ENCODE peak calls at places on chromosomes 3 and 15, in ten cellular contexts. One of them, this sample, is unnamed.

GRCh38 chr3:61141697-61142096 is 109.6 kb downstream of the FHIT start:
- DNase-seq in activated naive CD8-positive, alpha-beta T cell treated with anti-CD3 and anti-CD28 coated beads for 36 hours: no peak
- DNase-seq in AG20443: no peak
- DNase-seq in OCI-LY7: no peak
- DNase-seq in GDM1: no peak
- DNase-seq in thoracic aorta: no peak
- DNase-seq in activated naive CD4-positive, alpha-beta T cell treated with anti-CD3 and anti-CD28 coated beads, Interleukin-2, amount 10 ng/mL, durations not matched to agents 7 days and 5 days: no peak
- DNase-seq in RPMI7951: no peak
- DNase-seq in lower leg skin: no peak
- DNase-seq in effector memory CD8-positive, alpha-beta T cell: no peak
- DNase-seq in this sample: no peak

GRCh38 chr3:125693887-125694286 is 98.6 kb upstream of the OSBPL11 start:
- DNase-seq in lower leg skin: no peak
- DNase-seq in GDM1: no peak
- DNase-seq in activated naive CD8-positive, alpha-beta T cell treated with anti-CD3 and anti-CD28 coated beads for 36 hours: no peak
- DNase-seq in effector memory CD8-positive, alpha-beta T cell: no peak
- DNase-seq in AG20443: no peak
- DNase-seq in activated naive CD4-positive, alpha-beta T cell treated with anti-CD3 and anti-CD28 coated beads, Interleukin-2, amount 10 ng/mL, durations not matched to agents 7 days and 5 days: no peak
- DNase-seq in RPMI7951: no peak
- DNase-seq in thoracic aorta: no peak
- DNase-seq in OCI-LY7: no peak
- DNase-seq in this sample: no peak

GRCh38 chr3:127647171-127647884 is 18.3 kb downstream of the PODXL2 start:
- DNase-seq in activated naive CD4-positive, alpha-beta T cell treated with anti-CD3 and anti-CD28 coated beads, Interleukin-2, amount 10 ng/mL, durations not matched to agents 7 days and 5 days: no peak
- DNase-seq in RPMI7951: no peak
- DNase-seq in thoracic aorta: no peak
- DNase-seq in OCI-LY7: no peak
- DNase-seq in AG20443: no peak
- DNase-seq in lower leg skin: peak
- DNase-seq in activated naive CD8-positive, alpha-beta T cell treated with anti-CD3 and anti-CD28 coated beads for 36 hours: no peak
- DNase-seq in effector memory CD8-positive, alpha-beta T cell: no peak
- DNase-seq in GDM1: no peak
- DNase-seq in this sample: no peak

GRCh38 chr3:150725548-150725947 is 21.8 kb upstream of the ERICH6 start:
- DNase-seq in GDM1: no peak
- DNase-seq in OCI-LY7: no peak
- DNase-seq in RPMI7951: no peak
- DNase-seq in activated naive CD8-positive, alpha-beta T cell treated with anti-CD3 and anti-CD28 coated beads for 36 hours: no peak
- DNase-seq in lower leg skin: no peak
- DNase-seq in activated naive CD4-positive, alpha-beta T cell treated with anti-CD3 and anti-CD28 coated beads, Interleukin-2, amount 10 ng/mL, durations not matched to agents 7 days and 5 days: no peak
- DNase-seq in effector memory CD8-positive, alpha-beta T cell: no peak
- DNase-seq in thoracic aorta: no peak
- DNase-seq in AG20443: no peak
- DNase-seq in this sample: no peak

GRCh38 chr3:31407665-31408064 is 125.1 kb upstream of the STT3B start:
- DNase-seq in RPMI7951: no peak
- DNase-seq in AG20443: peak
- DNase-seq in activated naive CD8-positive, alpha-beta T cell treated with anti-CD3 and anti-CD28 coated beads for 36 hours: no peak
- DNase-seq in OCI-LY7: no peak
- DNase-seq in thoracic aorta: no peak
- DNase-seq in GDM1: no peak
- DNase-seq in activated naive CD4-positive, alpha-beta T cell treated with anti-CD3 and anti-CD28 coated beads, Interleukin-2, amount 10 ng/mL, durations not matched to agents 7 days and 5 days: no peak
- DNase-seq in lower leg skin: no peak
- DNase-seq in effector memory CD8-positive, alpha-beta T cell: no peak
- DNase-seq in this sample: no peak

GRCh38 chr15:58213587-58214360 is 75.6 kb downstream of the AQP9 start:
- DNase-seq in OCI-LY7: no peak
- DNase-seq in lower leg skin: no peak
- DNase-seq in effector memory CD8-positive, alpha-beta T cell: no peak
- DNase-seq in AG20443: peak
- DNase-seq in activated naive CD4-positive, alpha-beta T cell treated with anti-CD3 and anti-CD28 coated beads, Interleukin-2, amount 10 ng/mL, durations not matched to agents 7 days and 5 days: no peak
- DNase-seq in thoracic aorta: no peak
- DNase-seq in GDM1: no peak
- DNase-seq in activated naive CD8-positive, alpha-beta T cell treated with anti-CD3 and anti-CD28 coated beads for 36 hours: no peak
- DNase-seq in RPMI7951: peak
- DNase-seq in this sample: no peak

GRCh38 chr15:96138985-96139384 is 191.5 kb upstream of the NR2F2 start:
- DNase-seq in RPMI7951: no peak
- DNase-seq in lower leg skin: no peak
- DNase-seq in thoracic aorta: no peak
- DNase-seq in activated naive CD8-positive, alpha-beta T cell treated with anti-CD3 and anti-CD28 coated beads for 36 hours: no peak
- DNase-seq in OCI-LY7: no peak
- DNase-seq in effector memory CD8-positive, alpha-beta T cell: no peak
- DNase-seq in GDM1: no peak
- DNase-seq in AG20443: no peak
- DNase-seq in activated naive CD4-positive, alpha-beta T cell treated with anti-CD3 and anti-CD28 coated beads, Interleukin-2, amount 10 ng/mL, durations not matched to agents 7 days and 5 days: no peak
- DNase-seq in this sample: no peak

GRCh38 chr3:178392553-178392952 is 143.7 kb upstream of the KCNMB2 start:
- DNase-seq in AG20443: peak
- DNase-seq in OCI-LY7: no peak
- DNase-seq in thoracic aorta: no peak
- DNase-seq in activated naive CD8-positive, alpha-beta T cell treated with anti-CD3 and anti-CD28 coated beads for 36 hours: no peak
- DNase-seq in RPMI7951: no peak
- DNase-seq in effector memory CD8-positive, alpha-beta T cell: no peak
- DNase-seq in lower leg skin: no peak
- DNase-seq in GDM1: no peak
- DNase-seq in activated naive CD4-positive, alpha-beta T cell treated with anti-CD3 and anti-CD28 coated beads, Interleukin-2, amount 10 ng/mL, durations not matched to agents 7 days and 5 days: no peak
- DNase-seq in this sample: no peak

GRCh38 chr3:35723480-35724097 is 84.3 kb downstream of the ARPP21 start:
- DNase-seq in GDM1: no peak
- DNase-seq in activated naive CD8-positive, alpha-beta T cell treated with anti-CD3 and anti-CD28 coated beads for 36 hours: no peak
- DNase-seq in OCI-LY7: no peak
- DNase-seq in effector memory CD8-positive, alpha-beta T cell: no peak
- DNase-seq in AG20443: no peak
- DNase-seq in thoracic aorta: no peak
- DNase-seq in lower leg skin: no peak
- DNase-seq in activated naive CD4-positive, alpha-beta T cell treated with anti-CD3 and anti-CD28 coated beads, Interleukin-2, amount 10 ng/mL, durations not matched to agents 7 days and 5 days: no peak
- DNase-seq in RPMI7951: no peak
- DNase-seq in this sample: no peak